ENCODE peak calls at places on chromosome 7, in ten cellular contexts. Z is activated gamma-delta T cell treated with anti-CD3 and anti-CD28 coated beads, Interleukin-2, amount 50 U/mL, for 16 hours; L is NCI-H1417; T is ovary; U is A172; C is hepatocyte; F is nephron progenitor cell; P is HTR-8/SVneo; E is cardiac fibroblast; A is left ventricle myocardium inferior. S is an unnamed sample.
A peak's percentile ranks its signal among the peaks of the same experiment; 100 is the strongest.

GRCh38 chr7:159105066-159105780 is 39.4 kb downstream of the VIPR2 start:
- DNase-seq in T (no peak), A (no peak), F (no peak), Z (no peak), U (no peak), L (no peak), C (no peak), E (no peak), P (no peak), S (no peak)

GRCh38 chr7:43906327-43907010 is at the start of gene URGCP:
- DNase-seq in T (peak; percentile 55), P (peak; percentile 61), Z (peak; percentile 34), L (peak; percentile 69), E (peak; percentile 48), F (peak; percentile 76), U (no peak), C (peak; percentile 78), A (peak; percentile 59), S (peak; percentile 40)

GRCh38 chr7:72040641-72041040 is 371.5 kb downstream of the CALN1 start:
- DNase-seq in P (no peak), T (no peak), L (no peak), Z (no peak), E (no peak), A (no peak), C (no peak), U (no peak), F (no peak), S (no peak)

GRCh38 chr7:22584179-22584578 is 84.2 kb upstream of the STEAP1B start:
- DNase-seq in P (no peak), A (no peak), C (no peak), U (no peak), F (no peak), L (no peak), T (no peak), E (no peak), Z (no peak), S (no peak)

GRCh38 chr7:116525913-116526857 is 1.3 kb downstream of the CAV1 start:
- DNase-seq in L (peak; percentile 76), U (peak; percentile 70), F (peak; percentile 84), A (peak; percentile 85), C (peak; percentile 88), E (peak; percentile 93), Z (peak; percentile 30), P (no peak), T (peak; percentile 78), S (peak; percentile 85)

GRCh38 chr7:131501422-131501821 is 55.0 kb downstream of the PODXL start:
- DNase-seq in Z (peak; percentile 17), L (no peak), A (no peak), P (no peak), C (no peak), T (no peak), F (no peak), E (peak; percentile 48), U (peak; percentile 58), S (no peak)

GRCh38 chr7:76261935-76262334 is 40.5 kb upstream of the HSPB1 start:
- DNase-seq in C (no peak), E (no peak), F (no peak), Z (no peak), T (no peak), A (no peak), L (peak; percentile 51), U (no peak), P (no peak), S (no peak)

GRCh38 chr7:154571772-154572171 is 431.2 kb downstream of the PAXIP1 start:
- DNase-seq in P (no peak), A (no peak), U (no peak), F (no peak), C (no peak), L (no peak), T (no peak), Z (no peak), E (no peak), S (no peak)

GRCh38 chr7:137877301-137877700 is 30.5 kb upstream of the DGKI start:
- DNase-seq in U (no peak), P (no peak), F (no peak), C (no peak), Z (no peak), T (no peak), E (no peak), L (no peak), A (no peak), S (no peak)

GRCh38 chr7:133434246-133434865 is 181.5 kb downstream of the EXOC4 start:
- DNase-seq in L (peak; percentile 62), T (no peak), Z (no peak), F (no peak), E (peak; percentile 65), C (peak; percentile 8), A (no peak), P (no peak), U (no peak), S (peak; percentile 43)

GRCh38 chr7:105017263-105018051 is 3.5 kb downstream of the KMT2E start:
- DNase-seq in U (no peak), C (no peak), T (no peak), F (no peak), A (no peak), E (no peak), Z (no peak), P (no peak), L (peak; percentile 38), S (peak; percentile 47)

GRCh38 chr7:29154076-29154475 is 7.7 kb upstream of the CPVL start:
- DNase-seq in F (no peak), P (no peak), U (no peak), E (no peak), T (no peak), C (no peak), A (no peak), L (no peak), Z (no peak), S (no peak)

GRCh38 chr7:157339777-157340677 is 3.2 kb downstream of the DNAJB6 start:
- DNase-seq in C (peak; percentile 69), T (peak; percentile 31), E (peak; percentile 79), L (peak; percentile 60), Z (peak; percentile 51), U (peak; percentile 62), P (peak; percentile 60), A (peak; percentile 60), F (peak; percentile 67), S (peak; percentile 87)